ENCODE peak calls at places on chromosomes 5 and 9, in eight cellular contexts. C is fibroblast of lung, H is NB4, B is AG09309, Y is kidney, F is psoas muscle, R is K562, K is thoracic aorta. P is an unnamed sample.

GRCh38 chr5:125408582-125409069 is 662.2 kb upstream of the ZNF608 start:
- DNase-seq in C (peak; percentile 96), H (no peak), B (peak; percentile 79), Y (no peak), F (no peak), R (no peak), K (no peak), P (peak; percentile 96)

GRCh38 chr5:121009058-121009457 is 545.0 kb downstream of the PRR16 start:
- DNase-seq in C (no peak), H (no peak), B (no peak), Y (no peak), F (no peak), R (no peak), K (no peak), P (no peak)

GRCh38 chr5:6488021-6488420 is 39.4 kb downstream of the UBE2QL1 start:
- DNase-seq in C (peak; percentile 7), H (no peak), B (no peak), Y (no peak), F (no peak), R (no peak), K (no peak), P (no peak)

GRCh38 chr5:133483406-133484090 is 128.8 kb downstream of the FSTL4 start:
- DNase-seq in C (no peak), H (no peak), B (no peak), Y (no peak), F (no peak), R (no peak), K (no peak), P (no peak)

GRCh38 chr5:34491251-34491620 is 164.9 kb upstream of the RAI14 start:
- DNase-seq in C (no peak), H (no peak), B (no peak), Y (no peak), F (no peak), R (no peak), K (no peak), P (no peak)

GRCh38 chr9:81182421-81182820 is 506.9 kb downstream of the TLE1 start:
- DNase-seq in C (peak; percentile 95), H (no peak), B (no peak), Y (no peak), F (peak; percentile 51), R (no peak), K (no peak), P (peak; percentile 62)

GRCh38 chr5:133825631-133826289 is 142.7 kb downstream of the C5orf15 start:
- DNase-seq in C (no peak), H (no peak), B (no peak), Y (peak; percentile 84), F (peak; percentile 71), R (no peak), K (no peak), P (no peak)

GRCh38 chr5:67941750-67942450 is 273.7 kb upstream of the PIK3R1 start:
- DNase-seq in C (peak; percentile 75), H (no peak), B (peak; percentile 38), Y (no peak), F (no peak), R (no peak), K (no peak), P (no peak)

GRCh38 chr5:142922223-142922952 is 152.2 kb downstream of the ARHGAP26 start:
- DNase-seq in C (peak; percentile 50), H (peak; percentile 65), B (peak; percentile 28), Y (no peak), F (no peak), R (peak; percentile 24), K (no peak), P (peak; percentile 55)

GRCh38 chr5:53362521-53362941 is 117.9 kb upstream of the FST start:
- DNase-seq in C (peak; percentile 98), H (no peak), B (peak; percentile 99), Y (no peak), F (no peak), R (no peak), K (peak; percentile 30), P (peak; percentile 99)

GRCh38 chr9:128121466-128121810 is 6.1 kb downstream of the PTGES2 start:
- DNase-seq in C (no peak), H (no peak), B (no peak), Y (no peak), F (no peak), R (no peak), K (no peak), P (no peak)

GRCh38 chr9:120439147-120439546 is 140.8 kb downstream of the CDK5RAP2 start:
- DNase-seq in C (no peak), H (peak; percentile 49), B (no peak), Y (no peak), F (no peak), R (peak; percentile 29), K (no peak), P (peak; percentile 34)

GRCh38 chr9:7234144-7234543 is 476.4 kb downstream of the KDM4C start:
- DNase-seq in C (peak; percentile 12), H (peak; percentile 84), B (no peak), Y (no peak), F (no peak), R (peak; percentile 57), K (no peak), P (peak; percentile 38)

GRCh38 chr5:147690595-147690994 is 91.9 kb downstream of the JAKMIP2 start:
- DNase-seq in C (peak; percentile 10), H (peak; percentile 5), B (no peak), Y (no peak), F (no peak), R (no peak), K (no peak), P (no peak)

GRCh38 chr5:128736567-128736966 is 198.5 kb upstream of the FBN2 start:
- DNase-seq in C (peak; percentile 49), H (no peak), B (no peak), Y (no peak), F (no peak), R (no peak), K (peak; percentile 11), P (no peak)

GRCh38 chr9:98602839-98603238 is 105.9 kb downstream of the GABBR2 start:
- DNase-seq in C (peak; percentile 16), H (no peak), B (no peak), Y (no peak), F (no peak), R (no peak), K (no peak), P (no peak)

GRCh38 chr5:32790411-32790951 is 79.4 kb downstream of the NPR3 start:
- DNase-seq in C (peak; percentile 91), H (no peak), B (no peak), Y (no peak), F (no peak), R (no peak), K (no peak), P (peak; percentile 64)

GRCh38 chr5:3364941-3365340 is 230.7 kb upstream of the IRX1 start:
- DNase-seq in C (no peak), H (no peak), B (no peak), Y (no peak), F (no peak), R (no peak), K (no peak), P (no peak)

GRCh38 chr5:137932800-137933199 is 43.5 kb downstream of the PKD2L2 start:
- DNase-seq in C (no peak), H (no peak), B (no peak), Y (no peak), F (no peak), R (no peak), K (no peak), P (no peak)

GRCh38 chr5:106454651-106455415 is 1215.9 kb downstream of the EFNA5 start:
- DNase-seq in C (peak; percentile 61), H (peak; percentile 32), B (no peak), Y (no peak), F (no peak), R (peak; percentile 3), K (no peak), P (peak; percentile 59)

GRCh38 chr5:17359451-17359965 is 138.5 kb upstream of the TAF11L2 start:
- DNase-seq in C (peak; percentile 95), H (peak; percentile 17), B (peak; percentile 93), Y (no peak), F (no peak), R (no peak), K (no peak), P (peak; percentile 53)

GRCh38 chr5:146541956-146542849 is 26.2 kb upstream of the GPR151 start:
- DNase-seq in C (peak; percentile 61), H (peak; percentile 62), B (peak; percentile 20), Y (no peak), F (peak; percentile 76), R (peak; percentile 75), K (peak; percentile 16), P (peak; percentile 70)
- TF ChIP-seq CTCF in C (peak; percentile 84), H (peak; percentile 84), B (peak; percentile 93), Y (peak; percentile 77), F (peak; percentile 73), R (peak; percentile 85), K (peak; percentile 91), P (peak; percentile 91)

DNA sequence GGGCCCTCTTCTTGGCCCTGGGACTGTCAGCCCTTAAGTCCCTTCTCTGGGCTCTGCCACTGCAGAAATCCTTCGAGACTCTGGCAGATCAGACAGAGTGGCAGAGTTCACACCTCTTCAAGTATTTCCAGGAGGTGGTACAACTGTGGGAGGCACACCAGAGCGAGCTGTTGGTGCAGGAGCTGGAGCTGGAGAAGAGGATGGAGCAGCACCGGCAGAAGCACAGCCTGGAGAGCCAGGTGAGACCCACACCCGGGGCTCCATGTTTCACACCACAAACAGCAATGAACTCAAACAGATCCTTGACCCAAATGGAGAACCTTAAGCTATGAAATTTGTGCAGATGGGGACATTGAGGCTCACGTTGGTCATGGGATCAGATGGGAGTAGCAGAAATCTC is 17.5 kb downstream of the CCDC180 start:
- DNase-seq in C (no peak), H (no peak), B (no peak), Y (no peak), F (no peak), R (no peak), K (no peak), P (no peak)
- H3K4me3 ChIP-seq in C (no peak overlapping the region), H (no peak overlapping the region), B (no peak overlapping the region), Y (no peak overlapping the region), F (no peak overlapping the region), R (no peak overlapping the region), K (no peak overlapping the region), P (no peak overlapping the region)

DNA sequence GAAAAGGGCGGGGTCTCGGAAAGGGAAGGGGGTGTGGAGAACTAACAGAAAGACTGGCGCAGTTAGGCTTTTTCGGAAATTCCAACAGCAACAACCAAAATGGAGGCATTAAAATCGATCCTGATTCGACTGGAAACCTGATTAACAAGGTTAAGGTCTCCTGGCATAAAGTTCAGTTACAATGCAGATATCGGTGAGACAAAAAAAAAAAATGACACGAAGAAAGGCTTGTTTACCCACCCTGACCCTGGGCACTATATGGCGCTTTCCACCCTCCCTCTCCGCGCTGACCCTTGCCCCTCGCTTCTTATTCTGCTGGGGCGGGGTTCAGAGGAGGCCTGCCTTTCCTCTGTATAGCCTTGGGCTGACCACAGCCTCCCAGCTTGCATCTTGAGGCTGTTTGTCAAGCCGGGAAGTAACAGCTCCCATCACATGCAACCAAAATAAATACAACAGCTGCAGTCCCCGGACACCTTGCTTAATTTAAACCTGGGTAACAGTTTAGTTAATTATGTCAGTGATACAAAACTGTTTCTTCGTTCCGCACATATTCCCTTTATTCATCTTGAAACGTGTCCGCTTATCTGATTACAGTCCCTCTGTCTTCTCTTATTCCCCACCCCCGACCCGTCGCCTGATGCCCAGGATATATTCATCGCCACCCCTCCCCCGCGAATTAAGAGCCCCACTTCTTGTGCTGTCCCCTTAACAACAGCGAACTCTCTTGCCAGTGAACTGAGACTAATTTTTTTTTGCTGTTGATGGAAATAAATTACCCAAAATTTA is 808 bp upstream of the PJA2 start:
- DNase-seq in C (peak; percentile 71), H (peak; percentile 87), B (peak; percentile 33), Y (peak; percentile 91), F (peak; percentile 87), R (peak; percentile 88), K (peak; percentile 28), P (peak; percentile 84)
- TF ChIP-seq CTCF in C (no peak), H (no peak), B (no peak), Y (peak; percentile 5), F (no peak), R (peak; percentile 3), K (no peak), P (no peak)

GRCh38 chr5:93607367-93608258 is 24.6 kb downstream of the NR2F1 start:
- DNase-seq in C (peak; percentile 89), H (peak; percentile 47), B (peak; percentile 78), Y (no peak), F (no peak), R (peak; percentile 24), K (no peak), P (peak; percentile 79)
- H3K4me3 ChIP-seq in C (peak overlapping the region; percentile 42), H (no peak overlapping the region), B (peak overlapping the region; percentile 43), Y (peak overlapping the region; percentile 11), F (peak overlapping the region; percentile 37), R (no peak overlapping the region), K (peak overlapping the region; percentile 8), P (peak overlapping the region; percentile 6)

P was measured in foreskin fibroblast.